ENCODE peak calls at places on chromosomes 13 and 19, in seven cellular contexts. P is vagina, B is GM12891, J is suprapubic skin, M is SK-N-SH, L is breast epithelium, W is stomach. Y is an unnamed sample.

GRCh38 chr13:36981156-36981743 is 17.9 kb downstream of the ALG5 start:
- DNase-seq in P (no peak), B (no peak), J (no peak), M (peak; percentile 50), L (no peak), W (no peak), Y (no peak)

GRCh38 chr13:32824671-32825070 is 191.6 kb upstream of the KL start:
- DNase-seq in P (no peak), B (no peak), J (no peak), M (no peak), L (no peak), W (no peak), Y (no peak)

GRCh38 chr19:18895038-18895827 is 725 bp downstream of the CERS1 start:
- DNase-seq in P (no peak), B (no peak), J (no peak), M (peak; percentile 95), L (no peak), W (no peak), Y (no peak)

GRCh38 chr19:42250666-42251531 is 4.0 kb downstream of the ERF start:
- DNase-seq in P (no peak), B (no peak), J (peak; percentile 64), M (peak; percentile 48), L (peak; percentile 23), W (no peak), Y (no peak)

GRCh38 chr13:84844473-84844872 is 954.7 kb downstream of the SLITRK6 start:
- DNase-seq in P (no peak), B (no peak), J (no peak), M (peak; percentile 32), L (no peak), W (no peak), Y (no peak)

GRCh38 chr19:45670670-45671453 is 2.8 kb downstream of the GIPR start:
- DNase-seq in P (no peak), B (peak; percentile 91), J (peak; percentile 89), M (peak; percentile 99), L (peak; percentile 84), W (peak; percentile 94), Y (peak; percentile 92)

GRCh38 chr13:34085199-34085598 is 267.2 kb downstream of the RFC3 start:
- DNase-seq in P (no peak), B (no peak), J (no peak), M (no peak), L (no peak), W (no peak), Y (no peak)

GRCh38 chr19:9939301-9939913 is 3.1 kb upstream of the OLFM2 start:
- DNase-seq in P (no peak), B (no peak), J (no peak), M (no peak), L (no peak), W (no peak), Y (no peak)

GRCh38 chr13:20230913-20231838 is 943 bp downstream of the GJB6 start:
- DNase-seq in P (no peak), B (peak; percentile 26), J (no peak), M (no peak), L (no peak), W (no peak), Y (no peak)

GRCh38 chr19:12856684-12857083 is 18.4 kb downstream of the MAST1 start:
- DNase-seq in P (no peak), B (no peak), J (no peak), M (no peak), L (no peak), W (no peak), Y (no peak)

GRCh38 chr13:88526186-88526852 is 855.1 kb downstream of the SLITRK5 start:
- DNase-seq in P (no peak), B (no peak), J (no peak), M (no peak), L (no peak), W (no peak), Y (no peak)

GRCh38 chr13:101412076-101412475 is 4.2 kb downstream of the NALCN start:
- DNase-seq in P (no peak), B (no peak), J (no peak), M (no peak), L (no peak), W (no peak), Y (no peak)

GRCh38 chr13:95216182-95216581 is 85.1 kb downstream of the ABCC4 start:
- DNase-seq in P (no peak), B (no peak), J (no peak), M (no peak), L (no peak), W (no peak), Y (no peak)

GRCh38 chr13:62333466-62333865 is 917.8 kb upstream of the PCDH20 start:
- DNase-seq in P (no peak), B (no peak), J (no peak), M (no peak), L (no peak), W (no peak), Y (no peak)

GRCh38 chr13:109243311-109243951 is 543.0 kb downstream of the IRS2 start:
- DNase-seq in P (no peak), B (no peak), J (no peak), M (no peak), L (peak; percentile 76), W (no peak), Y (no peak)

GRCh38 chr13:94412870-94413269 is 66.6 kb downstream of the DCT start:
- DNase-seq in P (no peak), B (no peak), J (no peak), M (no peak), L (no peak), W (no peak), Y (no peak)

GRCh38 chr19:37954421-37954874 is 47.4 kb downstream of the SIPA1L3 start:
- DNase-seq in P (no peak), B (no peak), J (no peak), M (no peak), L (no peak), W (no peak), Y (no peak)

GRCh38 chr19:50794778-50795664 is 4.8 kb downstream of the ACP4 start:
- DNase-seq in P (no peak), B (no peak), J (no peak), M (peak; percentile 57), L (no peak), W (no peak), Y (no peak)

GRCh38 chr13:87356314-87356713 is 314.9 kb upstream of the SLITRK5 start:
- DNase-seq in P (no peak), B (no peak), J (no peak), M (no peak), L (no peak), W (no peak), Y (no peak)

GRCh38 chr13:24511019-24511823 is 1.4 kb downstream of the PARP4 start:
- DNase-seq in P (no peak), B (peak; percentile 32), J (no peak), M (peak; percentile 32), L (peak; percentile 22), W (peak; percentile 53), Y (no peak)

GRCh38 chr13:99967884-99968520 is 3.6 kb downstream of the ZIC5 start:
- DNase-seq in P (no peak), B (no peak), J (no peak), M (peak; percentile 21), L (no peak), W (no peak), Y (no peak)
- TF ChIP-seq POLR2AphosphoS5 in P (no peak), B (no peak), J (no peak), M (no peak), L (no peak), W (no peak), Y (no peak)

DNA sequence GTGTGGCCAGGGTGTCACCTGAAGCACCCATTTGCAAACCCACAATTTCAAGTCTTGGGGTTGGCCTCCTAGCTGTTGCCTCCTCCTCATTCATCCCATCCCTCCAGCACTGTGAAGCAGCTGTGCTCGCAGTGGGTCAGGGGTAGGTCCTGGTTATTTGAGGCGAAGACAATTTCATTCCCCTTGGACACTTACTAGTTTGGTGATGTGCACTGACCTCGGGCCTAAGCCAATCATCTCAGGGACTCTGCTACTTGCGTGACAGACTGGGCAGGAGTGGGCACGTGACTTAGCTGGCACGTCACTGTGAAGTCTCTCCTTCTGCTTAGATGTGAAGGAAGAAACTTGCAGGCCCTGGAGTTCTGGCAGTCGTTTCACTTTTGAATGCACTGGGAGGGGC is 3.5 kb upstream of the ATP11A start:
- DNase-seq in P (peak; percentile 91), B (no peak), J (peak; percentile 33), M (no peak), L (no peak), W (no peak), Y (no peak)
- TF ChIP-seq POLR2AphosphoS5 in P (no peak), B (no peak), J (no peak), M (no peak), L (no peak), W (no peak), Y (no peak)

GRCh38 chr19:34282611-34283519 is 28.5 kb downstream of the GARRE1 start:
- DNase-seq in P (no peak), B (no peak), J (no peak), M (no peak), L (no peak), W (peak; percentile 29), Y (no peak)
- TF ChIP-seq POLR2AphosphoS5 in P (no peak), B (no peak), J (no peak), M (no peak), L (no peak), W (no peak), Y (no peak)

GRCh38 chr19:47729799-47730520 is 15.4 kb upstream of the NOP53 start:
- DNase-seq in P (no peak), B (no peak), J (peak; percentile 90), M (peak; percentile 91), L (peak; percentile 78), W (peak; percentile 81), Y (no peak)
- TF ChIP-seq POLR2AphosphoS5 in P (no peak), B (no peak), J (no peak), M (no peak), L (no peak), W (peak; percentile 10), Y (no peak)

Y was measured in GM12892.